ENCODE peak calls at places on chromosomes 13 and 19, in six cellular contexts. One of them, this sample, is unnamed.

GRCh38 chr13:113151745-113152707 is 6.4 kb upstream of the PROZ start:
- DNase-seq in Panc1: no peak
- DNase-seq in spleen: no peak
- DNase-seq in upper lobe of right lung: no peak
- DNase-seq in CD4-positive, alpha-beta T cell: no peak
- DNase-seq in SJSA1: no peak
- DNase-seq in this sample: no peak

GRCh38 chr19:52227980-52228379 is 38.1 kb downstream of the PPP2R1A start:
- DNase-seq in SJSA1: no peak
- DNase-seq in Panc1: no peak
- DNase-seq in spleen: no peak
- DNase-seq in CD4-positive, alpha-beta T cell: no peak
- DNase-seq in upper lobe of right lung: no peak
- DNase-seq in this sample: no peak

GRCh38 chr13:52359534-52359933 is 46.4 kb downstream of the THSD1 start:
- DNase-seq in Panc1: no peak
- DNase-seq in SJSA1: no peak
- DNase-seq in spleen: no peak
- DNase-seq in CD4-positive, alpha-beta T cell: no peak
- DNase-seq in upper lobe of right lung: no peak
- DNase-seq in this sample: no peak

GRCh38 chr19:40356681-40357595 is 8.4 kb downstream of the PLD3 start:
- DNase-seq in spleen: no peak
- DNase-seq in CD4-positive, alpha-beta T cell: no peak
- DNase-seq in upper lobe of right lung: no peak
- DNase-seq in SJSA1: no peak
- DNase-seq in Panc1: no peak
- DNase-seq in this sample: no peak

GRCh38 chr19:21128901-21129698 is 12.7 kb upstream of the ZNF431 start:
- DNase-seq in Panc1: no peak
- DNase-seq in upper lobe of right lung: no peak
- DNase-seq in CD4-positive, alpha-beta T cell: no peak
- DNase-seq in spleen: no peak
- DNase-seq in SJSA1: no peak
- DNase-seq in this sample: no peak

GRCh38 chr13:44801990-44802389 is 187.3 kb downstream of the NUFIP1 start:
- DNase-seq in CD4-positive, alpha-beta T cell: no peak
- DNase-seq in Panc1: no peak
- DNase-seq in spleen: no peak
- DNase-seq in SJSA1: no peak
- DNase-seq in upper lobe of right lung: no peak
- DNase-seq in this sample: no peak

GRCh38 chr13:108834193-108834592 is 204.8 kb downstream of the MYO16 start:
- DNase-seq in SJSA1: no peak
- DNase-seq in upper lobe of right lung: no peak
- DNase-seq in Panc1: no peak
- DNase-seq in CD4-positive, alpha-beta T cell: no peak
- DNase-seq in spleen: no peak
- DNase-seq in this sample: no peak

GRCh38 chr19:13783565-13784500 is 9.6 kb downstream of the C19orf53 start:
- DNase-seq in SJSA1: no peak
- DNase-seq in Panc1: no peak
- DNase-seq in upper lobe of right lung: no peak
- DNase-seq in CD4-positive, alpha-beta T cell: no peak
- DNase-seq in spleen: no peak
- DNase-seq in this sample: no peak

GRCh38 chr13:111926501-111927180 is 140.3 kb upstream of the SOX1 start:
- DNase-seq in CD4-positive, alpha-beta T cell: no peak
- DNase-seq in Panc1: no peak
- DNase-seq in SJSA1: no peak
- DNase-seq in spleen: peak; percentile 40
- DNase-seq in upper lobe of right lung: peak; percentile 30
- DNase-seq in this sample: no peak

GRCh38 chr19:16569609-16570320 is 2.5 kb downstream of the SLC35E1 start:
- DNase-seq in Panc1: no peak
- DNase-seq in spleen: no peak
- DNase-seq in upper lobe of right lung: peak; percentile 80
- DNase-seq in CD4-positive, alpha-beta T cell: no peak
- DNase-seq in SJSA1: no peak
- DNase-seq in this sample: no peak

GRCh38 chr19:54136864-54137113 is 773 bp upstream of the CNOT3 start:
- DNase-seq in CD4-positive, alpha-beta T cell: no peak
- DNase-seq in spleen: no peak
- DNase-seq in Panc1: no peak
- DNase-seq in upper lobe of right lung: no peak
- DNase-seq in SJSA1: no peak
- DNase-seq in this sample: no peak

GRCh38 chr19:54137913-54138776 is 583 bp downstream of the CNOT3 start:
- DNase-seq in Panc1: no peak
- DNase-seq in CD4-positive, alpha-beta T cell: no peak
- DNase-seq in spleen: peak; percentile 89
- DNase-seq in SJSA1: no peak
- DNase-seq in upper lobe of right lung: peak; percentile 74
- DNase-seq in this sample: no peak

GRCh38 chr19:54137114-54137912 is at the start of gene CNOT3:
- DNase-seq in Panc1: peak; percentile 100
- DNase-seq in upper lobe of right lung: peak; percentile 100
- DNase-seq in CD4-positive, alpha-beta T cell: peak; percentile 98
- DNase-seq in SJSA1: peak; percentile 100
- DNase-seq in spleen: peak; percentile 99
- DNase-seq in this sample: peak; percentile 100

GRCh38 chr19:54141356-54141755 is 3.8 kb downstream of the CNOT3 start:
- DNase-seq in CD4-positive, alpha-beta T cell: no peak
- DNase-seq in upper lobe of right lung: no peak
- DNase-seq in Panc1: no peak
- DNase-seq in SJSA1: no peak
- DNase-seq in spleen: no peak
- DNase-seq in this sample: no peak

GRCh38 chr19:54138777-54139256 is 1.3 kb downstream of the CNOT3 start:
- DNase-seq in Panc1: no peak
- DNase-seq in upper lobe of right lung: no peak
- DNase-seq in CD4-positive, alpha-beta T cell: no peak
- DNase-seq in SJSA1: no peak
- DNase-seq in spleen: peak; percentile 82
- DNase-seq in this sample: no peak
- H3K27ac ChIP-seq in Panc1: peak overlapping the region; percentile 89
- H3K27ac ChIP-seq in upper lobe of right lung: peak overlapping the region; percentile 98
- H3K27ac ChIP-seq in CD4-positive, alpha-beta T cell: peak overlapping the region; percentile 92
- H3K27ac ChIP-seq in SJSA1: no peak overlapping the region
- H3K27ac ChIP-seq in spleen: peak overlapping the region; percentile 94
- H3K27ac ChIP-seq in this sample: peak overlapping the region; percentile 96

GRCh38 chr13:110347088-110347487 is 40.0 kb downstream of the COL4A2 start:
- DNase-seq in upper lobe of right lung: no peak
- DNase-seq in SJSA1: no peak
- DNase-seq in spleen: no peak
- DNase-seq in Panc1: no peak
- DNase-seq in CD4-positive, alpha-beta T cell: no peak
- DNase-seq in this sample: no peak

GRCh38 chr13:110344320-110344719 is 37.2 kb downstream of the COL4A2 start:
- DNase-seq in CD4-positive, alpha-beta T cell: no peak
- DNase-seq in SJSA1: no peak
- DNase-seq in Panc1: no peak
- DNase-seq in upper lobe of right lung: no peak
- DNase-seq in spleen: no peak
- DNase-seq in this sample: no peak

GRCh38 chr13:110346661-110347067 is 39.6 kb downstream of the COL4A2 start:
- DNase-seq in Panc1: no peak
- DNase-seq in spleen: no peak
- DNase-seq in upper lobe of right lung: no peak
- DNase-seq in CD4-positive, alpha-beta T cell: no peak
- DNase-seq in SJSA1: no peak
- DNase-seq in this sample: no peak

GRCh38 chr13:110345701-110346100 is 38.6 kb downstream of the COL4A2 start:
- DNase-seq in CD4-positive, alpha-beta T cell: no peak
- DNase-seq in upper lobe of right lung: no peak
- DNase-seq in Panc1: no peak
- DNase-seq in spleen: no peak
- DNase-seq in SJSA1: no peak
- DNase-seq in this sample: no peak

DNA sequence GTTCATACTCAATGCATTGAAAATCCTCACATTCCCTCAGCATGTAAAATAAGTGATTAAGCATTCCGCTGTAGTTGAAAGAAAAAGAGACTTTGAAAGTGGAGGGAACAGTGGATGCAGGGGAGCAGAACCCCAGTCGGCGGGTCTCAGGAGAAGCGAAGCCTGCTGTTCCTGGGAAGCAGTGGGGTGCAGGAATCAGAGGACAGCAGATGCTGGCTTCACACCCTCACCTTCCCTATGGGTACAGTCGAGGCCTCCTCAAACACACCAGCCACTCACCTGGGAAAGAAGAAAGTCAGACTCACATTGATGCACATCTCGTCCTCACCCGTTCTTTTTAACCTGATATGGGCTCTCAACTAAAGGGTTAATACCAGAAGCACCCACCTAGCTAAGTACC is 38.2 kb downstream of the COL4A2 start:
- DNase-seq in spleen: no peak
- DNase-seq in CD4-positive, alpha-beta T cell: no peak
- DNase-seq in SJSA1: no peak
- DNase-seq in Panc1: no peak
- DNase-seq in upper lobe of right lung: no peak
- DNase-seq in this sample: no peak
- H3K27ac ChIP-seq in spleen: no peak overlapping the region
- H3K27ac ChIP-seq in CD4-positive, alpha-beta T cell: no peak overlapping the region
- H3K27ac ChIP-seq in SJSA1: no peak overlapping the region
- H3K27ac ChIP-seq in Panc1: no peak overlapping the region
- H3K27ac ChIP-seq in upper lobe of right lung: no peak overlapping the region
- H3K27ac ChIP-seq in this sample: peak overlapping the region; percentile 89

GRCh38 chr19:57802269-57802668 is 12.4 kb downstream of the ZNF552 start:
- DNase-seq in SJSA1: no peak
- DNase-seq in Panc1: no peak
- DNase-seq in upper lobe of right lung: no peak
- DNase-seq in CD4-positive, alpha-beta T cell: no peak
- DNase-seq in spleen: no peak
- DNase-seq in this sample: no peak
- H3K27ac ChIP-seq in SJSA1: no peak overlapping the region
- H3K27ac ChIP-seq in Panc1: no peak overlapping the region
- H3K27ac ChIP-seq in upper lobe of right lung: no peak overlapping the region
- H3K27ac ChIP-seq in CD4-positive, alpha-beta T cell: no peak overlapping the region
- H3K27ac ChIP-seq in spleen: peak overlapping the region; percentile 45
- H3K27ac ChIP-seq in this sample: peak overlapping the region; percentile 87

GRCh38 chr19:46731584-46731983 is 14.3 kb upstream of the FKRP start:
- DNase-seq in SJSA1: no peak
- DNase-seq in spleen: peak; percentile 82
- DNase-seq in CD4-positive, alpha-beta T cell: no peak
- DNase-seq in Panc1: no peak
- DNase-seq in upper lobe of right lung: peak; percentile 67
- DNase-seq in this sample: no peak
- H3K27ac ChIP-seq in SJSA1: no peak overlapping the region
- H3K27ac ChIP-seq in spleen: peak overlapping the region; percentile 89
- H3K27ac ChIP-seq in CD4-positive, alpha-beta T cell: no peak overlapping the region
- H3K27ac ChIP-seq in Panc1: no peak overlapping the region
- H3K27ac ChIP-seq in upper lobe of right lung: no peak overlapping the region
- H3K27ac ChIP-seq in this sample: peak overlapping the region; percentile 53

GRCh38 chr19:47633996-47634395 is 25.1 kb downstream of the BICRA start:
- DNase-seq in Panc1: no peak
- DNase-seq in upper lobe of right lung: no peak
- DNase-seq in SJSA1: no peak
- DNase-seq in CD4-positive, alpha-beta T cell: no peak
- DNase-seq in spleen: no peak
- DNase-seq in this sample: no peak
- H3K27ac ChIP-seq in Panc1: no peak overlapping the region
- H3K27ac ChIP-seq in upper lobe of right lung: no peak overlapping the region
- H3K27ac ChIP-seq in SJSA1: no peak overlapping the region
- H3K27ac ChIP-seq in CD4-positive, alpha-beta T cell: no peak overlapping the region
- H3K27ac ChIP-seq in spleen: no peak overlapping the region
- H3K27ac ChIP-seq in this sample: peak overlapping the region; percentile 32

GRCh38 chr19:34306213-34306661 is 51.9 kb downstream of the GARRE1 start:
- DNase-seq in spleen: no peak
- DNase-seq in Panc1: no peak
- DNase-seq in upper lobe of right lung: no peak
- DNase-seq in CD4-positive, alpha-beta T cell: no peak
- DNase-seq in SJSA1: no peak
- DNase-seq in this sample: no peak

GRCh38 chr19:34310494-34310981 is 54.5 kb upstream of the GPI start:
- DNase-seq in Panc1: no peak
- DNase-seq in CD4-positive, alpha-beta T cell: no peak
- DNase-seq in upper lobe of right lung: no peak
- DNase-seq in spleen: no peak
- DNase-seq in SJSA1: no peak
- DNase-seq in this sample: no peak

GRCh38 chr19:34308381-34309367 is 54.3 kb downstream of the GARRE1 start:
- DNase-seq in Panc1: no peak
- DNase-seq in upper lobe of right lung: no peak
- DNase-seq in SJSA1: no peak
- DNase-seq in CD4-positive, alpha-beta T cell: no peak
- DNase-seq in spleen: no peak
- DNase-seq in this sample: no peak

GRCh38 chr19:34306824-34307223 is 52.5 kb downstream of the GARRE1 start:
- DNase-seq in upper lobe of right lung: no peak
- DNase-seq in Panc1: no peak
- DNase-seq in CD4-positive, alpha-beta T cell: no peak
- DNase-seq in spleen: no peak
- DNase-seq in SJSA1: no peak
- DNase-seq in this sample: no peak

DNA sequence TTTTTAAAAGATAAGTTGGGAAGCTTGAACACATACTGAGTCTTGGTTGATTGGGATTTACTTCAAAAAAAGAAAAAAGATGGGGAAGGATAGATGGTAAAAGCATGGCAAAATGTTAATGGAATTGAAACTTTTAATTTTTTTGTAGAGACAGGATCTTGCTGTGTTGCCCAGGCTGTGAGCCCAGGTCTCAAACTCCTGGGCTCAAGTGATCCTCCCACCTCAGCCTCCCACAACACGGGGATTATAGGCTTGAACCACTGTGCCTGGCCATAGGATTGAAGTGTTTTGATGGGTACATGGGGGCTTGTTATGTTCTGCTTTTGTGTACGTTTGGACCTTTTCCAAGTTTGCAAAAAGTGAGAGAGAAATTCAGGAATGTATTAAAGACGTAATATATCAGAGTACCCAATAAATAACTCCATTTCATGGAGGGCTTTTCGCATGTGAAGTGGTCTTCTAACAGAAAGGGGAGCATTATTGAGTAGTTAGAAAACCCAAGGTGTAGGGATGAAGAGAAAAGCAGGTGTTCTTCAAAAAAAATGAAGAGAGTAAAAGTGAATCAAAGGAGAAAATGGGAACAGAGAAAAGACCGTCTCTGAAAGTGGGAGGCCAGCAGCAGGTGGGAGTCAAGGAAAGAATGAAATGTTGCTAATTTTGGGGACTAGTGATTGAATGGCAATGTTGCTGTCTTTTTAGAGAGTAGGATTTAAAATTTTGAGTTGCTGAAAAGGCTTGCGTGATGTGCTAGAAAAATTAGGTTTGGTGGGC is 55.2 kb downstream of the GARRE1 start:
- DNase-seq in spleen: no peak
- DNase-seq in CD4-positive, alpha-beta T cell: no peak
- DNase-seq in Panc1: no peak
- DNase-seq in SJSA1: no peak
- DNase-seq in upper lobe of right lung: no peak
- DNase-seq in this sample: no peak
- H3K27ac ChIP-seq in spleen: peak overlapping the region; percentile 85
- H3K27ac ChIP-seq in CD4-positive, alpha-beta T cell: peak overlapping the region; percentile 57
- H3K27ac ChIP-seq in Panc1: no peak overlapping the region
- H3K27ac ChIP-seq in SJSA1: no peak overlapping the region
- H3K27ac ChIP-seq in upper lobe of right lung: no peak overlapping the region
- H3K27ac ChIP-seq in this sample: no peak overlapping the region

GRCh38 chr19:3881272-3882040 is 971 bp downstream of the ATCAY start:
- DNase-seq in SJSA1: no peak
- DNase-seq in Panc1: no peak
- DNase-seq in spleen: no peak
- DNase-seq in CD4-positive, alpha-beta T cell: no peak
- DNase-seq in upper lobe of right lung: no peak
- DNase-seq in this sample: no peak
- H3K27ac ChIP-seq in SJSA1: no peak overlapping the region
- H3K27ac ChIP-seq in Panc1: no peak overlapping the region
- H3K27ac ChIP-seq in spleen: no peak overlapping the region
- H3K27ac ChIP-seq in CD4-positive, alpha-beta T cell: no peak overlapping the region
- H3K27ac ChIP-seq in upper lobe of right lung: no peak overlapping the region
- H3K27ac ChIP-seq in this sample: no peak overlapping the region

This sample was measured in esophagus squamous epithelium.